ENCODE peak calls at places on chromosome 5, in six cellular contexts. W is activated CD4-positive, alpha-beta T cell treated with anti-CD3 and anti-CD28 coated beads, Interleukin-2, amount 50 U/mL, for 4 hours; R is NCI-H1092; I is choroid plexus epithelial cell; V is hepatic stellate cell; U is activated T-cell treated with anti-CD3 and anti-CD28 coated beads for 1 hour. Y is an unnamed sample.
A peak's percentile ranks its signal among the peaks of the same experiment; 100 is the strongest.

GRCh38 chr5:113271015-113271414 is 163.8 kb downstream of the TSSK1B start:
- DNase-seq in W (no peak), R (no peak), I (peak; percentile 65), V (no peak), U (no peak), Y (no peak)

GRCh38 chr5:151156732-151157402 is 712 bp downstream of the ANXA6 start:
- DNase-seq in W (no peak), R (no peak), I (peak; percentile 29), V (no peak), U (no peak), Y (no peak)

GRCh38 chr5:177427211-177427822 is 841 bp downstream of the GRK6 start:
- DNase-seq in W (no peak), R (no peak), I (peak; percentile 28), V (peak; percentile 29), U (no peak), Y (peak; percentile 20)

GRCh38 chr5:12384005-12384404 is 479.8 kb upstream of the CTNND2 start:
- DNase-seq in W (no peak), R (no peak), I (no peak), V (no peak), U (no peak), Y (no peak)

GRCh38 chr5:143955140-143955539 is 143.2 kb downstream of the HMHB1 start:
- DNase-seq in W (no peak), R (no peak), I (peak; percentile 62), V (no peak), U (no peak), Y (peak; percentile 44)

GRCh38 chr5:75052461-75053285 is at the start of gene GCNT4:
- DNase-seq in W (peak; percentile 10), R (no peak), I (peak; percentile 37), V (peak; percentile 24), U (peak; percentile 20), Y (peak; percentile 53)

GRCh38 chr5:147310059-147310704 is 75.4 kb downstream of the STK32A start:
- DNase-seq in W (no peak), R (peak; percentile 78), I (no peak), V (no peak), U (no peak), Y (peak; percentile 12)

GRCh38 chr5:172766287-172767104 is 4.5 kb downstream of the DUSP1 start:
- DNase-seq in W (no peak), R (no peak), I (peak; percentile 94), V (peak; percentile 46), U (no peak), Y (peak; percentile 95)

GRCh38 chr5:173456751-173457171 is 128.5 kb upstream of the STC2 start:
- DNase-seq in W (no peak), R (no peak), I (peak; percentile 64), V (no peak), U (no peak), Y (peak; percentile 73)

GRCh38 chr5:132224721-132225120 is 2.9 kb downstream of the P4HA2 start:
- DNase-seq in W (no peak), R (no peak), I (peak; percentile 39), V (no peak), U (no peak), Y (peak; percentile 74)

GRCh38 chr5:179930788-179931473 is 23.2 kb upstream of the TBC1D9B start:
- DNase-seq in W (no peak), R (no peak), I (no peak), V (no peak), U (no peak), Y (no peak)

GRCh38 chr5:168315991-168316578 is 24.6 kb downstream of the WWC1 start:
- DNase-seq in W (no peak), R (peak; percentile 43), I (no peak), V (no peak), U (no peak), Y (no peak)

GRCh38 chr5:177967221-177967887 is 28.7 kb downstream of the PROP1 start:
- DNase-seq in W (no peak), R (no peak), I (no peak), V (no peak), U (no peak), Y (no peak)

GRCh38 chr5:9479361-9479760 is 66.5 kb downstream of the SEMA5A start:
- DNase-seq in W (no peak), R (no peak), I (peak; percentile 30), V (peak; percentile 32), U (no peak), Y (peak; percentile 56)

GRCh38 chr5:180463216-180463900 is 30.8 kb upstream of the CNOT6 start:
- DNase-seq in W (no peak), R (no peak), I (no peak), V (no peak), U (no peak), Y (no peak)

GRCh38 chr5:5436206-5436765 is 13.8 kb downstream of the ICE1 start:
- DNase-seq in W (no peak), R (no peak), I (no peak), V (no peak), U (no peak), Y (no peak)

GRCh38 chr5:68320094-68320986 is 104.8 kb downstream of the PIK3R1 start:
- DNase-seq in W (no peak), R (no peak), I (no peak), V (no peak), U (no peak), Y (peak; percentile 71)

GRCh38 chr5:75049581-75050274 is 2.6 kb downstream of the GCNT4 start:
- DNase-seq in W (peak; percentile 59), R (no peak), I (peak; percentile 80), V (peak; percentile 52), U (peak; percentile 52), Y (peak; percentile 65)

GRCh38 chr5:132830436-132831094 is at the start of gene SHROOM1:
- DNase-seq in W (no peak), R (no peak), I (peak; percentile 26), V (peak; percentile 68), U (no peak), Y (peak; percentile 49)

Y was measured in fibroblast of villous mesenchyme.